ENCODE peak calls at places on chromosomes 13 and 19, in eight cellular contexts. Q is foreskin fibroblast; J is uterus; D is activated CD4-positive, alpha-beta T cell treated with anti-CD3 and anti-CD28 coated beads, Interleukin-2, amount 10 ng/mL, durations not matched to agents 7 days and 5 days; V is K562; Z is activated naive CD4-positive, alpha-beta T cell treated with anti-CD3 and anti-CD28 coated beads for 36 hours; A is SW 1271; H is T-helper 2 cell. X is an unnamed sample.
A peak's percentile ranks its signal among the peaks of the same experiment; 100 is the strongest.

GRCh38 chr13:46307554-46307953 is 79.5 kb downstream of the RUBCNL start:
- DNase-seq in Q (no peak), J (no peak), D (no peak), V (no peak), Z (no peak), A (no peak), H (no peak), X (peak; percentile 20)

GRCh38 chr13:110820311-110820710 is 94.6 kb downstream of the ANKRD10 start:
- DNase-seq in Q (no peak), J (no peak), D (no peak), V (no peak), Z (no peak), A (no peak), H (no peak), X (no peak)

GRCh38 chr13:76455960-76456359 is 430.2 kb downstream of the KCTD12 start:
- DNase-seq in Q (peak; percentile 48), J (no peak), D (no peak), V (no peak), Z (no peak), A (no peak), H (no peak), X (peak; percentile 45)

GRCh38 chr19:18848860-18849661 is 17.3 kb downstream of the UPF1 start:
- DNase-seq in Q (peak; percentile 75), J (peak; percentile 73), D (no peak), V (no peak), Z (no peak), A (no peak), H (no peak), X (no peak)

GRCh38 chr19:53892981-53893325 is 11.0 kb downstream of the PRKCG start:
- DNase-seq in Q (no peak), J (no peak), D (no peak), V (peak; percentile 49), Z (no peak), A (no peak), H (no peak), X (no peak)

GRCh38 chr19:7603919-7604318 is 8.3 kb downstream of the CAMSAP3 start:
- DNase-seq in Q (no peak), J (no peak), D (no peak), V (no peak), Z (no peak), A (no peak), H (no peak), X (no peak)

GRCh38 chr13:71864094-71864980 is 2.7 kb downstream of the DACH1 start:
- DNase-seq in Q (no peak), J (peak; percentile 49), D (peak; percentile 36), V (no peak), Z (peak; percentile 25), A (no peak), H (no peak), X (no peak)

GRCh38 chr19:38134538-38135149 is 89.4 kb downstream of the DPF1 start:
- DNase-seq in Q (peak; percentile 14), J (no peak), D (peak; percentile 36), V (peak; percentile 75), Z (peak; percentile 54), A (peak; percentile 5), H (no peak), X (peak; percentile 29)

GRCh38 chr19:14072535-14073231 is at the start of gene MISP3:
- DNase-seq in Q (no peak), J (no peak), D (peak; percentile 24), V (peak; percentile 62), Z (peak; percentile 30), A (no peak), H (no peak), X (no peak)

GRCh38 chr13:72622546-72622945 is 104.9 kb downstream of the MZT1 start:
- DNase-seq in Q (no peak), J (no peak), D (no peak), V (no peak), Z (no peak), A (no peak), H (no peak), X (no peak)

GRCh38 chr13:41848435-41849255 is 112.3 kb downstream of the VWA8 start:
- DNase-seq in Q (no peak), J (no peak), D (no peak), V (no peak), Z (peak; percentile 24), A (no peak), H (no peak), X (no peak)

GRCh38 chr13:97258801-97259200 is 36.7 kb downstream of the MBNL2 start:
- DNase-seq in Q (no peak), J (no peak), D (no peak), V (no peak), Z (no peak), A (no peak), H (no peak), X (no peak)

GRCh38 chr13:75405976-75406703 is 75.8 kb downstream of the TBC1D4 start:
- DNase-seq in Q (peak; percentile 17), J (no peak), D (no peak), V (no peak), Z (no peak), A (no peak), H (no peak), X (no peak)

GRCh38 chr19:8004723-8005513 is 523 bp downstream of the ELAVL1 start:
- DNase-seq in Q (peak; percentile 15), J (no peak), D (peak; percentile 21), V (no peak), Z (peak; percentile 22), A (no peak), H (no peak), X (peak; percentile 32)

GRCh38 chr19:6970478-6970877 is 50.8 kb downstream of the MBD3L2B start:
- DNase-seq in Q (no peak), J (no peak), D (no peak), V (peak; percentile 34), Z (peak; percentile 24), A (peak; percentile 16), H (no peak), X (no peak)

GRCh38 chr19:40503300-40503699 is 36.5 kb downstream of the SPTBN4 start:
- DNase-seq in Q (no peak), J (no peak), D (no peak), V (peak; percentile 32), Z (no peak), A (no peak), H (no peak), X (no peak)

GRCh38 chr13:91930687-91931086 is 532.3 kb downstream of the GPC5 start:
- DNase-seq in Q (no peak), J (no peak), D (no peak), V (no peak), Z (no peak), A (no peak), H (no peak), X (no peak)

GRCh38 chr19:51726049-51726448 is 2.3 kb upstream of the HAS1 start:
- DNase-seq in Q (peak; percentile 53), J (no peak), D (no peak), V (peak; percentile 82), Z (no peak), A (no peak), H (no peak), X (peak; percentile 57)

GRCh38 chr19:36014029-36014924 is at the start of gene ALKBH6:
- DNase-seq in Q (peak; percentile 98), J (peak; percentile 100), D (peak; percentile 100), V (peak; percentile 98), Z (peak; percentile 100), A (peak; percentile 97), H (peak; percentile 99), X (peak; percentile 100)

GRCh38 chr19:53076984-53077383 is 26.2 kb downstream of the ZNF160 start:
- DNase-seq in Q (peak; percentile 21), J (peak; percentile 26), D (peak; percentile 14), V (no peak), Z (peak; percentile 18), A (no peak), H (no peak), X (no peak)

GRCh38 chr13:84903391-84903790 is 895.8 kb downstream of the SLITRK6 start:
- DNase-seq in Q (no peak), J (no peak), D (no peak), V (no peak), Z (no peak), A (no peak), H (no peak), X (no peak)

GRCh38 chr19:42132851-42133528 is 744 bp upstream of the POU2F2 start:
- DNase-seq in Q (peak; percentile 34), J (peak; percentile 31), D (peak; percentile 80), V (peak; percentile 97), Z (peak; percentile 79), A (peak; percentile 48), H (peak; percentile 77), X (peak; percentile 50)

GRCh38 chr13:42985312-42986175 is 6.5 kb downstream of the EPSTI1 start:
- DNase-seq in Q (no peak), J (peak; percentile 28), D (no peak), V (no peak), Z (no peak), A (no peak), H (no peak), X (peak; percentile 55)

GRCh38 chr13:101640797-101641400 is 188.4 kb downstream of the ITGBL1 start:
- DNase-seq in Q (peak; percentile 69), J (no peak), D (no peak), V (no peak), Z (no peak), A (peak; percentile 29), H (no peak), X (no peak)

GRCh38 chr13:100347941-100348340 is 240.6 kb downstream of the GGACT start:
- DNase-seq in Q (no peak), J (no peak), D (no peak), V (no peak), Z (no peak), A (no peak), H (no peak), X (no peak)

GRCh38 chr19:46925548-46925950 is 64.8 kb downstream of the ARHGAP35 start:
- DNase-seq in Q (no peak), J (no peak), D (no peak), V (no peak), Z (no peak), A (no peak), H (no peak), X (no peak)

GRCh38 chr19:33723512-33723911 is 73.2 kb upstream of the KCTD15 start:
- DNase-seq in Q (no peak), J (no peak), D (no peak), V (no peak), Z (no peak), A (no peak), H (no peak), X (no peak)

GRCh38 chr13:41696163-41697003 is 239.0 kb downstream of the RGCC start:
- DNase-seq in Q (peak; percentile 58), J (no peak), D (no peak), V (no peak), Z (no peak), A (peak; percentile 20), H (no peak), X (peak; percentile 47)

GRCh38 chr13:74036373-74036772 is 97.8 kb downstream of the KLF12 start:
- DNase-seq in Q (no peak), J (no peak), D (no peak), V (no peak), Z (no peak), A (no peak), H (no peak), X (no peak)

GRCh38 chr19:367561-367960 is 23.0 kb upstream of the MIER2 start:
- DNase-seq in Q (no peak), J (no peak), D (peak; percentile 1), V (no peak), Z (no peak), A (no peak), H (no peak), X (no peak)

GRCh38 chr13:109684836-109685602 is 101.4 kb downstream of the IRS2 start:
- DNase-seq in Q (no peak), J (no peak), D (no peak), V (no peak), Z (no peak), A (no peak), H (no peak), X (no peak)

GRCh38 chr19:14517840-14518505 is at the start of gene DNAJB1:
- DNase-seq in Q (peak; percentile 78), J (peak; percentile 76), D (peak; percentile 66), V (peak; percentile 89), Z (peak; percentile 70), A (peak; percentile 61), H (no peak), X (peak; percentile 88)

GRCh38 chr19:52397310-52398090 is at the start of gene ZNF528:
- DNase-seq in Q (peak; percentile 93), J (peak; percentile 96), D (peak; percentile 97), V (peak; percentile 83), Z (peak; percentile 95), A (no peak), H (peak; percentile 81), X (peak; percentile 86)

GRCh38 chr13:99501135-99501951 is at the start of gene TM9SF2:
- DNase-seq in Q (peak; percentile 97), J (peak; percentile 98), D (peak; percentile 97), V (peak; percentile 84), Z (peak; percentile 98), A (peak; percentile 98), H (peak; percentile 95), X (peak; percentile 96)